ENCODE peak calls at places on chromosomes 11 and 22, in ten cellular contexts. One of them, this sample, is unnamed.

GRCh38 chr11:312092-312816 is 1.6 kb upstream of the IFITM1 start:
- DNase-seq in astrocyte: no peak
- DNase-seq in thoracic aorta: no peak
- DNase-seq in cardiac muscle cell: no peak
- DNase-seq in IMR-90: no peak
- DNase-seq in colonic mucosa: no peak
- DNase-seq in mesenchymal stem cell: no peak
- DNase-seq in A549: no peak
- DNase-seq in heart right ventricle: peak; percentile 17
- DNase-seq in body of pancreas: no peak
- DNase-seq in this sample: no peak

GRCh38 chr11:59207988-59208432 is 4.7 kb downstream of the MPEG1 start:
- DNase-seq in astrocyte: peak; percentile 94
- DNase-seq in thoracic aorta: no peak
- DNase-seq in cardiac muscle cell: peak; percentile 57
- DNase-seq in IMR-90: peak; percentile 91
- DNase-seq in colonic mucosa: no peak
- DNase-seq in mesenchymal stem cell: peak; percentile 60
- DNase-seq in A549: peak; percentile 17
- DNase-seq in heart right ventricle: no peak
- DNase-seq in body of pancreas: peak; percentile 57
- DNase-seq in this sample: no peak

GRCh38 chr22:30804626-30805025 is 110.0 kb downstream of the OSBP2 start:
- DNase-seq in astrocyte: peak; percentile 12
- DNase-seq in thoracic aorta: no peak
- DNase-seq in cardiac muscle cell: no peak
- DNase-seq in IMR-90: no peak
- DNase-seq in colonic mucosa: no peak
- DNase-seq in mesenchymal stem cell: no peak
- DNase-seq in A549: no peak
- DNase-seq in heart right ventricle: no peak
- DNase-seq in body of pancreas: no peak
- DNase-seq in this sample: no peak

GRCh38 chr11:85725510-85726258 is 39.7 kb upstream of the CCDC89 start:
- DNase-seq in astrocyte: peak; percentile 96
- DNase-seq in thoracic aorta: no peak
- DNase-seq in cardiac muscle cell: no peak
- DNase-seq in IMR-90: peak; percentile 97
- DNase-seq in colonic mucosa: no peak
- DNase-seq in mesenchymal stem cell: peak; percentile 86
- DNase-seq in A549: peak; percentile 41
- DNase-seq in heart right ventricle: no peak
- DNase-seq in body of pancreas: no peak
- DNase-seq in this sample: no peak

GRCh38 chr22:44248926-44249325 is 63.8 kb downstream of the SHISAL1 start:
- DNase-seq in astrocyte: no peak
- DNase-seq in thoracic aorta: no peak
- DNase-seq in cardiac muscle cell: no peak
- DNase-seq in IMR-90: no peak
- DNase-seq in colonic mucosa: no peak
- DNase-seq in mesenchymal stem cell: no peak
- DNase-seq in A549: no peak
- DNase-seq in heart right ventricle: no peak
- DNase-seq in body of pancreas: no peak
- DNase-seq in this sample: no peak

GRCh38 chr22:22531770-22532546 is 11.9 kb upstream of the ZNF280A start:
- DNase-seq in astrocyte: no peak
- DNase-seq in thoracic aorta: no peak
- DNase-seq in cardiac muscle cell: no peak
- DNase-seq in IMR-90: no peak
- DNase-seq in colonic mucosa: no peak
- DNase-seq in mesenchymal stem cell: no peak
- DNase-seq in A549: no peak
- DNase-seq in heart right ventricle: no peak
- DNase-seq in body of pancreas: no peak
- DNase-seq in this sample: no peak

GRCh38 chr22:33464698-33465097 is 406.5 kb upstream of the SYN3 start:
- DNase-seq in astrocyte: no peak
- DNase-seq in thoracic aorta: no peak
- DNase-seq in cardiac muscle cell: no peak
- DNase-seq in IMR-90: no peak
- DNase-seq in colonic mucosa: no peak
- DNase-seq in mesenchymal stem cell: no peak
- DNase-seq in A549: no peak
- DNase-seq in heart right ventricle: no peak
- DNase-seq in body of pancreas: no peak
- DNase-seq in this sample: no peak

GRCh38 chr11:62921573-62922188 is 518 bp upstream of the CHRM1 start:
- DNase-seq in astrocyte: no peak
- DNase-seq in thoracic aorta: no peak
- DNase-seq in cardiac muscle cell: no peak
- DNase-seq in IMR-90: peak; percentile 17
- DNase-seq in colonic mucosa: peak; percentile 57
- DNase-seq in mesenchymal stem cell: no peak
- DNase-seq in A549: no peak
- DNase-seq in heart right ventricle: no peak
- DNase-seq in body of pancreas: peak; percentile 66
- DNase-seq in this sample: peak; percentile 35

GRCh38 chr22:34150023-34150422 is 229.7 kb upstream of the LARGE1 start:
- DNase-seq in astrocyte: no peak
- DNase-seq in thoracic aorta: no peak
- DNase-seq in cardiac muscle cell: no peak
- DNase-seq in IMR-90: no peak
- DNase-seq in colonic mucosa: no peak
- DNase-seq in mesenchymal stem cell: no peak
- DNase-seq in A549: no peak
- DNase-seq in heart right ventricle: no peak
- DNase-seq in body of pancreas: no peak
- DNase-seq in this sample: no peak

GRCh38 chr11:123494195-123495050 is 64.4 kb downstream of the GRAMD1B start:
- DNase-seq in astrocyte: peak; percentile 77
- DNase-seq in thoracic aorta: no peak
- DNase-seq in cardiac muscle cell: peak; percentile 39
- DNase-seq in IMR-90: peak; percentile 69
- DNase-seq in colonic mucosa: no peak
- DNase-seq in mesenchymal stem cell: no peak
- DNase-seq in A549: no peak
- DNase-seq in heart right ventricle: no peak
- DNase-seq in body of pancreas: no peak
- DNase-seq in this sample: no peak

GRCh38 chr11:123491241-123491640 is 61.2 kb downstream of the GRAMD1B start:
- DNase-seq in astrocyte: no peak
- DNase-seq in thoracic aorta: no peak
- DNase-seq in cardiac muscle cell: no peak
- DNase-seq in IMR-90: no peak
- DNase-seq in colonic mucosa: no peak
- DNase-seq in mesenchymal stem cell: no peak
- DNase-seq in A549: no peak
- DNase-seq in heart right ventricle: no peak
- DNase-seq in body of pancreas: no peak
- DNase-seq in this sample: no peak

GRCh38 chr11:123490527-123490926 is 60.5 kb downstream of the GRAMD1B start:
- DNase-seq in astrocyte: no peak
- DNase-seq in thoracic aorta: no peak
- DNase-seq in cardiac muscle cell: no peak
- DNase-seq in IMR-90: no peak
- DNase-seq in colonic mucosa: no peak
- DNase-seq in mesenchymal stem cell: no peak
- DNase-seq in A549: no peak
- DNase-seq in heart right ventricle: no peak
- DNase-seq in body of pancreas: no peak
- DNase-seq in this sample: no peak

GRCh38 chr11:123493393-123494063 is 63.5 kb downstream of the GRAMD1B start:
- DNase-seq in astrocyte: no peak
- DNase-seq in thoracic aorta: no peak
- DNase-seq in cardiac muscle cell: no peak
- DNase-seq in IMR-90: no peak
- DNase-seq in colonic mucosa: no peak
- DNase-seq in mesenchymal stem cell: no peak
- DNase-seq in A549: no peak
- DNase-seq in heart right ventricle: no peak
- DNase-seq in body of pancreas: no peak
- DNase-seq in this sample: no peak
- H3K27ac ChIP-seq in astrocyte: no peak overlapping the region
- H3K27ac ChIP-seq in thoracic aorta: no peak overlapping the region
- H3K27ac ChIP-seq in cardiac muscle cell: peak overlapping the region; percentile 58
- H3K27ac ChIP-seq in IMR-90: no peak overlapping the region
- H3K27ac ChIP-seq in colonic mucosa: no peak overlapping the region
- H3K27ac ChIP-seq in mesenchymal stem cell: no peak overlapping the region
- H3K27ac ChIP-seq in A549: no peak overlapping the region
- H3K27ac ChIP-seq in heart right ventricle: no peak overlapping the region
- H3K27ac ChIP-seq in body of pancreas: no peak overlapping the region
- H3K27ac ChIP-seq in this sample: no peak overlapping the region

DNA sequence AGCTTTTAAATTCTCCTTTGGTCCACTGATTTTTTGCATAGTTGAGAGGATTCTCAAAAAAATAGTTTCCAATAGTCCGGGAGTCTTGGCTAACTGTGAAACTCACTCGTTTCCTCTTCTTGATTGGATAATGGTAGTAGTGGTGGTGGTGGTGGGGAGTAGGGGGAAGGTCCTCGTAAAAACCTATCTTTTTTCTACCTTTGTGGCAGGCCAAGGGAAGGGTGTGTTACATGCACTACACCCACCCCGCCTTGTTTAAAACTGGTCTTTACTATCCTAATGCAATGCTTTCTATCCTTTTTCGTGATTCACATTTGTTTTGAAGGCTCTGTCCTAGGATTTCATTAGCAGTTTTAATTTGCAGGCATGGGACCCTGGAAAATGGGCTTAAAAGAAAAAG is 4.8 kb downstream of the TEAD1 start:
- DNase-seq in astrocyte: no peak
- DNase-seq in thoracic aorta: no peak
- DNase-seq in cardiac muscle cell: no peak
- DNase-seq in IMR-90: no peak
- DNase-seq in colonic mucosa: no peak
- DNase-seq in mesenchymal stem cell: no peak
- DNase-seq in A549: no peak
- DNase-seq in heart right ventricle: no peak
- DNase-seq in body of pancreas: no peak
- DNase-seq in this sample: no peak
- H3K4me3 ChIP-seq in astrocyte: peak overlapping the region; percentile 85
- H3K4me3 ChIP-seq in thoracic aorta: no peak overlapping the region
- H3K4me3 ChIP-seq in cardiac muscle cell: no peak overlapping the region
- H3K4me3 ChIP-seq in IMR-90: no peak overlapping the region
- H3K4me3 ChIP-seq in colonic mucosa: no peak overlapping the region
- H3K4me3 ChIP-seq in mesenchymal stem cell: peak overlapping the region; percentile 90
- H3K4me3 ChIP-seq in A549: peak overlapping the region; percentile 90
- H3K4me3 ChIP-seq in heart right ventricle: no peak overlapping the region
- H3K4me3 ChIP-seq in body of pancreas: no peak overlapping the region
- H3K4me3 ChIP-seq in this sample: peak overlapping the region; percentile 77

DNA sequence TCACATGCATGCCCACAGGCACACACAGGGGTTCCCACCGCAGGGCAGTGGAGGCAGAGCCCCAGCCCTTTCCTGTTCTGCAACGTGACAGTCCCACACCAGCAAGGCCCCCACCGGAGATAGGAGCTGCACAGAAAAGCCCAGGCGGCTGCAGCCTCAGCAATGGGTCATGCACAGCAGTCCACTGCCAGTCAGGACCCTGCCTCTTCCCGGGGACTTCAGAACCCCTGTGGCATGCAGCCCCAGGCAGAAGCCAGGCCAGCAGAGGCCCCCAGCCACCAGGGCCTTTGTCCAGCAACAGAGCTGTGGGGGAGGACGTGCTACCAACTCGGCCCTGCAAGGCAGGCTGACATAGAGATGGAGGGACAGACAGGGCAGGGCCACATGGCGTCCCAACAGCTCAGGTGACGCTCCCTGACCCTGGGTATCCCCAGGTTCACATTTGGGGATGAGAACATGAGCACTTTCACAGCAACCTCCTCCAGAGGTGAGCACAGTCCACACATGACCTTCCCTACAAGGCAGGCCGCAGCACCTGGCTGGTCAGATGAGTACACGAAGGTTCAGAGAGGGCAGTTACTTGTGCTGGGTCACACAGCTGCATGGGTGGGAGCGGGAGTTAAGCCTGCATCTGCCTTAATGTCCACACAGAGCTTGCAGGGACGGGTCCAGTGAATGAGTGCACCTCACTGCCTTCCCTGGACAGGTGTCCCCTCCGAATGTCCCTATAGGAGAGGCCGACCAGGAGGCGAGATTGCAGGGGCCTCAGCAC is 87.3 kb downstream of the CELSR1 start:
- DNase-seq in astrocyte: no peak
- DNase-seq in thoracic aorta: no peak
- DNase-seq in cardiac muscle cell: no peak
- DNase-seq in IMR-90: no peak
- DNase-seq in colonic mucosa: no peak
- DNase-seq in mesenchymal stem cell: no peak
- DNase-seq in A549: no peak
- DNase-seq in heart right ventricle: no peak
- DNase-seq in body of pancreas: no peak
- DNase-seq in this sample: no peak
- H3K27ac ChIP-seq in astrocyte: no peak overlapping the region
- H3K27ac ChIP-seq in thoracic aorta: no peak overlapping the region
- H3K27ac ChIP-seq in cardiac muscle cell: no peak overlapping the region
- H3K27ac ChIP-seq in IMR-90: no peak overlapping the region
- H3K27ac ChIP-seq in colonic mucosa: no peak overlapping the region
- H3K27ac ChIP-seq in mesenchymal stem cell: no peak overlapping the region
- H3K27ac ChIP-seq in A549: no peak overlapping the region
- H3K27ac ChIP-seq in heart right ventricle: no peak overlapping the region
- H3K27ac ChIP-seq in body of pancreas: no peak overlapping the region
- H3K27ac ChIP-seq in this sample: no peak overlapping the region

GRCh38 chr11:31810779-31811647 is at the start of gene PAX6:
- DNase-seq in astrocyte: peak; percentile 100
- DNase-seq in thoracic aorta: no peak
- DNase-seq in cardiac muscle cell: peak; percentile 68
- DNase-seq in IMR-90: peak; percentile 19
- DNase-seq in colonic mucosa: no peak
- DNase-seq in mesenchymal stem cell: no peak
- DNase-seq in A549: peak; percentile 73
- DNase-seq in heart right ventricle: no peak
- DNase-seq in body of pancreas: peak; percentile 60
- DNase-seq in this sample: peak; percentile 80

GRCh38 chr11:31809857-31810778 is 1.0 kb downstream of the PAX6 start:
- DNase-seq in astrocyte: peak; percentile 41
- DNase-seq in thoracic aorta: no peak
- DNase-seq in cardiac muscle cell: peak; percentile 67
- DNase-seq in IMR-90: peak; percentile 28
- DNase-seq in colonic mucosa: no peak
- DNase-seq in mesenchymal stem cell: peak; percentile 46
- DNase-seq in A549: peak; percentile 51
- DNase-seq in heart right ventricle: no peak
- DNase-seq in body of pancreas: peak; percentile 36
- DNase-seq in this sample: no peak

GRCh38 chr11:31813242-31813960 is 2.3 kb upstream of the PAX6 start:
- DNase-seq in astrocyte: peak; percentile 38
- DNase-seq in thoracic aorta: no peak
- DNase-seq in cardiac muscle cell: no peak
- DNase-seq in IMR-90: no peak
- DNase-seq in colonic mucosa: no peak
- DNase-seq in mesenchymal stem cell: no peak
- DNase-seq in A549: no peak
- DNase-seq in heart right ventricle: no peak
- DNase-seq in body of pancreas: no peak
- DNase-seq in this sample: no peak

GRCh38 chr11:31813961-31814868 is 3.1 kb upstream of the PAX6 start:
- DNase-seq in astrocyte: peak; percentile 23
- DNase-seq in thoracic aorta: no peak
- DNase-seq in cardiac muscle cell: no peak
- DNase-seq in IMR-90: no peak
- DNase-seq in colonic mucosa: no peak
- DNase-seq in mesenchymal stem cell: no peak
- DNase-seq in A549: no peak
- DNase-seq in heart right ventricle: no peak
- DNase-seq in body of pancreas: no peak
- DNase-seq in this sample: no peak

GRCh38 chr11:31812392-31813241 is 1.5 kb upstream of the PAX6 start:
- DNase-seq in astrocyte: peak; percentile 59
- DNase-seq in thoracic aorta: no peak
- DNase-seq in cardiac muscle cell: no peak
- DNase-seq in IMR-90: no peak
- DNase-seq in colonic mucosa: no peak
- DNase-seq in mesenchymal stem cell: peak; percentile 31
- DNase-seq in A549: no peak
- DNase-seq in heart right ventricle: no peak
- DNase-seq in body of pancreas: no peak
- DNase-seq in this sample: no peak
- H3K4me3 ChIP-seq in astrocyte: peak overlapping the region; percentile 49
- H3K4me3 ChIP-seq in thoracic aorta: peak overlapping the region; percentile 75
- H3K4me3 ChIP-seq in cardiac muscle cell: peak overlapping the region; percentile 5
- H3K4me3 ChIP-seq in IMR-90: peak overlapping the region; percentile 7
- H3K4me3 ChIP-seq in colonic mucosa: peak overlapping the region; percentile 37
- H3K4me3 ChIP-seq in mesenchymal stem cell: peak overlapping the region; percentile 58
- H3K4me3 ChIP-seq in A549: no peak overlapping the region
- H3K4me3 ChIP-seq in heart right ventricle: peak overlapping the region; percentile 35
- H3K4me3 ChIP-seq in body of pancreas: no peak overlapping the region
- H3K4me3 ChIP-seq in this sample: no peak overlapping the region

This sample was measured in SK-N-MC.